ENCODE peak calls at places on chromosomes 4 and X, in ten cellular contexts. N is MM.1S, X is HCT116, B is lung, E is GM10248, M is testis, I is HFF-Myc, R is mucosa of descending colon, Q is kidney epithelial cell, P is AG09309. J is an unnamed sample.

GRCh38 chr4:140095694-140096482 is 58.1 kb downstream of the MAML3 start:
- DNase-seq in P (peak), X (peak), I (peak), M (no peak), R (no peak), N (no peak), E (no peak), Q (peak), B (no peak), J (no peak)

GRCh38 chr4:182113774-182114173 is 129.4 kb upstream of the TENM3 start:
- DNase-seq in I (no peak), X (no peak), P (peak), N (no peak), R (no peak), E (no peak), M (no peak), B (no peak), Q (no peak), J (no peak)

GRCh38 chr4:168893205-168893604 is 116.8 kb downstream of the CBR4 start:
- DNase-seq in R (no peak), Q (no peak), M (no peak), N (no peak), B (no peak), X (no peak), P (no peak), E (no peak), I (no peak), J (no peak)

GRCh38 chrX:102846544-102847236 is 90.4 kb upstream of the RAB40AL start:
- DNase-seq in E (no peak), N (no peak), R (no peak), I (no peak), Q (no peak), X (no peak), P (no peak), B (no peak), M (no peak), J (no peak)

GRCh38 chrX:43940811-43941210 is 32.4 kb downstream of the NDP start:
- DNase-seq in B (no peak), R (no peak), P (no peak), X (no peak), Q (no peak), M (no peak), N (no peak), I (no peak), E (no peak), J (no peak)

GRCh38 chr4:36841583-36842326 is 402.8 kb upstream of the NWD2 start:
- DNase-seq in P (no peak), M (no peak), R (no peak), X (no peak), I (no peak), Q (peak), B (no peak), N (no peak), E (peak), J (no peak)

GRCh38 chr4:174365018-174365587 is 81.4 kb downstream of the CEP44 start:
- DNase-seq in E (no peak), X (peak), P (peak), N (peak), I (no peak), B (no peak), R (no peak), Q (no peak), M (no peak), J (no peak)

GRCh38 chrX:25650216-25650615 is 487.9 kb upstream of the MAGEB18 start:
- DNase-seq in X (no peak), P (no peak), Q (no peak), I (no peak), R (no peak), B (no peak), N (no peak), E (no peak), M (no peak), J (no peak)

GRCh38 chrX:65932173-65933084 is 107.5 kb downstream of the VSIG4 start:
- DNase-seq in P (no peak), E (no peak), Q (peak), M (no peak), N (no peak), I (no peak), B (no peak), R (peak), X (peak), J (no peak)

GRCh38 chr4:99790796-99791617 is 25.6 kb upstream of the DAPP1 start:
- DNase-seq in I (no peak), X (no peak), R (no peak), E (no peak), N (no peak), M (no peak), P (no peak), Q (peak), B (no peak), J (no peak)

GRCh38 chr4:142473960-142474338 is 372.2 kb downstream of the INPP4B start:
- DNase-seq in E (no peak), R (no peak), Q (no peak), B (peak), X (no peak), P (no peak), M (no peak), I (no peak), N (peak), J (no peak)

GRCh38 chr4:43277003-43277402 is 384.5 kb downstream of the GRXCR1 start:
- DNase-seq in N (no peak), R (no peak), X (no peak), Q (no peak), I (peak), B (no peak), M (no peak), E (no peak), P (no peak), J (no peak)

GRCh38 chrX:38109042-38109904 is 102.9 kb downstream of the SYTL5 start:
- DNase-seq in Q (no peak), N (no peak), P (no peak), M (no peak), I (no peak), B (no peak), X (no peak), R (no peak), E (no peak), J (no peak)

GRCh38 chr4:1039493-1040343 is 28.3 kb downstream of the FGFRL1 start:
- DNase-seq in N (no peak), Q (no peak), M (no peak), E (no peak), B (no peak), P (no peak), R (peak), I (no peak), X (no peak), J (no peak)

GRCh38 chr4:186743261-186743660 is 19.6 kb upstream of the FAT1 start:
- DNase-seq in I (no peak), P (no peak), E (no peak), M (no peak), R (no peak), B (no peak), Q (no peak), N (no peak), X (no peak), J (no peak)

GRCh38 chrX:47568656-47569295 is 7.8 kb downstream of the ARAF start:
- DNase-seq in R (no peak), E (no peak), P (no peak), Q (no peak), M (no peak), I (no peak), N (no peak), X (no peak), B (no peak), J (no peak)

GRCh38 chrX:153687121-153688039 is at the start of gene SLC6A8:
- DNase-seq in R (peak), M (peak), I (no peak), N (peak), E (no peak), Q (no peak), X (peak), B (peak), P (no peak), J (peak)
- TF ChIP-seq CTCF in R (no peak), M (no peak), I (peak), N (peak), E (peak), Q (peak), X (peak), B (no peak), P (no peak), J (no peak)

DNA sequence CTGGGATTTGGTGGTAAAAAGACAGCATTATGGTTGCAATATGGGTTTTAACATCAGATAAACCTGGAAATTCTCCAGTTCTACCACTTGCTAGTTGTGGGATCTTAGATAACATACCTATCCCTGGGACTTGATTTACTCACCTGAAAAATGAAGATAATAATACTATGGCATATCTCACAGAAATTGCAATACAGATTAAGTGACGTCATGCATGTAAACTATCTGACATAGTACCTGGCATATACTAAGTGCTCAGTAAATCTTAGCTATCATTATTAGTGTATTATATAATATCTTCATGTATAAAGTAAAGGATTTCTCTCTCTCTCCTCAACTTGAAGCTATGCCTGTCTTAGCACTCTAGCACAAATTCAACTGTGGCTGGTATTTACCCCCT is 192.5 kb downstream of the PCDH19 start:
- DNase-seq in B (no peak), N (no peak), Q (no peak), M (no peak), R (no peak), I (no peak), E (no peak), X (no peak), P (no peak), J (no peak)
- TF ChIP-seq CTCF in B (no peak), N (no peak), Q (no peak), M (no peak), R (no peak), I (no peak), E (no peak), X (no peak), P (no peak), J (no peak)

GRCh38 chr4:68346461-68346860 is 3.4 kb downstream of the YTHDC1 start:
- DNase-seq in R (no peak), P (no peak), X (no peak), I (no peak), N (no peak), E (no peak), B (no peak), M (no peak), Q (no peak), J (no peak)
- TF ChIP-seq CTCF in R (no peak), P (no peak), X (no peak), I (no peak), N (no peak), E (no peak), B (no peak), M (no peak), Q (no peak), J (no peak)

GRCh38 chrX:95076449-95076848 is 1402.4 kb downstream of the FAM133A start:
- DNase-seq in M (no peak), P (no peak), B (no peak), Q (no peak), X (no peak), R (no peak), E (no peak), N (peak), I (no peak), J (no peak)
- TF ChIP-seq CTCF in M (peak), P (peak), B (no peak), Q (peak), X (peak), R (no peak), E (peak), N (peak), I (peak), J (no peak)

GRCh38 chr4:4726051-4726450 is 133.4 kb upstream of the MSX1 start:
- DNase-seq in E (no peak), X (peak), N (no peak), P (no peak), I (no peak), R (no peak), Q (no peak), B (no peak), M (no peak), J (no peak)
- TF ChIP-seq CTCF in E (no peak), X (peak), N (peak), P (peak), I (peak), R (no peak), Q (peak), B (no peak), M (peak), J (no peak)

GRCh38 chr4:109162759-109163158 is 139.7 kb downstream of the COL25A1 start:
- DNase-seq in X (no peak), I (no peak), M (no peak), R (no peak), N (no peak), E (no peak), B (no peak), P (no peak), Q (no peak), J (no peak)
- TF ChIP-seq CTCF in X (peak), I (no peak), M (no peak), R (no peak), N (no peak), E (no peak), B (no peak), P (no peak), Q (no peak), J (no peak)

GRCh38 chrX:81238166-81238565 is 36.3 kb downstream of the SH3BGRL start:
- DNase-seq in E (no peak), M (no peak), I (no peak), P (no peak), R (no peak), X (no peak), N (no peak), B (no peak), Q (no peak), J (no peak)
- TF ChIP-seq CTCF in E (no peak), M (no peak), I (no peak), P (no peak), R (no peak), X (no peak), N (no peak), B (no peak), Q (no peak), J (no peak)